ENCODE peak calls at places on chromosomes 4 and X, in four cellular contexts. N is heart left ventricle, W is breast epithelium, V is A549. M is an unnamed sample. For H3K4me1, the result is how much of the 10 kb centered on the place peaks cover.

GRCh38 chr4:100806988-100807387 is 289.2 kb upstream of the EMCN start:
- DNase-seq in N (no peak), W (no peak), V (no peak), M (no peak)

GRCh38 chr4:16496501-16496900 is 270.2 kb upstream of the TAPT1 start:
- DNase-seq in W (no peak), V (no peak), N (no peak), M (peak)

GRCh38 chrX:154016366-154017076 is 3.2 kb downstream of the IRAK1 start:
- DNase-seq in N (no peak), V (no peak), W (no peak), M (no peak)

GRCh38 chrX:129781134-129782014 is 1.6 kb downstream of the SASH3 start:
- DNase-seq in N (peak), W (peak), V (no peak), M (no peak)

GRCh38 chr4:103754844-103755243 is 35.1 kb upstream of the TACR3 start:
- DNase-seq in N (no peak), W (no peak), V (peak), M (peak)

GRCh38 chr4:1874207-1874606 is 3.0 kb downstream of the NSD2 start:
- DNase-seq in N (no peak), V (no peak), W (no peak), M (no peak)

GRCh38 chr4:93184093-93184492 is 644.5 kb upstream of the ATOH1 start:
- DNase-seq in W (no peak), N (no peak), V (no peak), M (no peak)

GRCh38 chr4:71595576-71596108 is 188.2 kb downstream of the GC start:
- DNase-seq in W (no peak), N (no peak), V (no peak), M (no peak)

GRCh38 chr4:2796261-2797187 is 3.6 kb downstream of the SH3BP2 start:
- DNase-seq in W (peak), N (peak), V (peak), M (no peak)

GRCh38 chr4:86959588-86960500 is 25.0 kb downstream of the AFF1 start:
- DNase-seq in V (no peak), W (no peak), N (no peak), M (peak)
- H3K4me1 ChIP-seq in V (half or more), W (under half), N (under half), M (half or more)

DNA sequence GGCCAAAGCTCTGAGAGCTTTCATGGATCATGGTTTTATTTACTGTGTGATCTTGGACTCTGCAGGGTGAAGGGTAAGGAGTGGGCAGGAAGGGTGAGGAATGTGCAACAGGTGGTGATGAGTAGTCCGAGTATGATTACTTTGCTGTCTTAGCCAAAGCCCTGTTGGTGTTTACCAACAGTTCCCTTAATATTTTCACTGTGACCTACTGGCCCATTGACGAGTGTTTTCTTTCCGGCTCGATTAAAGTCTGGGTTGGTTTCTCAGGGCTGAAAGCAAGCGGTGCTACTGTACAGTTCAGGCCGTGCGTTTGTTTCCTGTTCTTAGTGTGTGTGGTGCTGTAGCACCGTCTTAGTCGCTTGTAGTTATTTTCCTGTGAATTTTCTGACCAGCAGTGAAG is 2.6 kb downstream of the ARHGAP24 start:
- DNase-seq in W (no peak), N (no peak), V (peak), M (no peak)
- H3K27ac ChIP-seq in W (no peak), N (no peak), V (peak), M (no peak)

DNA sequence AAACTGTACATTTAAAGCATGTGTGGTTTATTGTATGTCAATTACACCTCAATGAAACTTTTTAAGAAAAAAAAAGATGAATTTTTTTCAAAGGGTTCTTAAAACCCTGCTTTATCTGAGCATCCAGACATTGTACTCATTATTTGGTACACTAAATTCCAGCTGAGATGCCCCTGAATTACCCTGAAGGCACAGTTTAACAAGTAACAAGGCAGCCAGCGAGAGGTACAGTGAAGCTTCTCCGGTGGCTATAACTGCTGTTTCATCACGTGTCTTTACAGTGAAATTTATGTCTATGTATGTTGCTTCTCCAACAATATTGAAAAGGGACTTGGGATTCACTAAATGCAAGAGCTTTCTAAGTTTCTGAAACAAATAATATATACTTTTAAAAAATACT is 15.8 kb downstream of the SLC7A11 start:
- DNase-seq in N (no peak), W (no peak), V (no peak), M (no peak)
- H3K4me1 ChIP-seq in N (under half), W (under half), V (half or more), M (half or more)

DNA sequence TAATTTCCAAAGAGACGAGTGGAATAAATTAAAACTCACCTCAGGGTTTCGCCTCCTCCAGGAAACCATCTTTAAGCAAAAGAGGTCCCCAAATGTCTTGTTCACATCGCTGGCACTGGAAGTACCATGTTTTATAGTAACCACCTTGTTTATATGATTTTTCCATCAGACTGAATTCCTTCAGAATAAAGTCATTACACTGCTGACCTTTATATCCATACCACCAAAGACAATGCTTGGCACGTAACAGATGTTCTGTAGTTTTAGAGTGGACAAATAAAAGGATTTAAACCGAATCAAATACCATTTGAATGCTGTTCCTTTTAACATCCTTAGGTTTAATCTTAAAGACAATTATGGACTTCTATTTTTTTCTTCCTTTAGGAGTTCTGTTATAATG is 4.7 kb downstream of the NUDT6 start:
- DNase-seq in V (peak), N (no peak), W (no peak), M (no peak)
- H3K27ac ChIP-seq in V (peak), N (no peak), W (no peak), M (no peak)

GRCh38 chr4:85776091-85776490 is 301.1 kb downstream of the ARHGAP24 start:
- DNase-seq in V (no peak), N (no peak), W (no peak), M (no peak)

GRCh38 chr4:85778809-85779124 is 303.8 kb downstream of the ARHGAP24 start:
- DNase-seq in W (no peak), N (no peak), V (no peak), M (no peak)

GRCh38 chr4:85776579-85776978 is 301.6 kb downstream of the ARHGAP24 start:
- DNase-seq in V (no peak), N (no peak), W (no peak), M (no peak)

GRCh38 chr4:85779165-85779564 is 304.2 kb downstream of the ARHGAP24 start:
- DNase-seq in W (no peak), V (no peak), N (no peak), M (no peak)

DNA sequence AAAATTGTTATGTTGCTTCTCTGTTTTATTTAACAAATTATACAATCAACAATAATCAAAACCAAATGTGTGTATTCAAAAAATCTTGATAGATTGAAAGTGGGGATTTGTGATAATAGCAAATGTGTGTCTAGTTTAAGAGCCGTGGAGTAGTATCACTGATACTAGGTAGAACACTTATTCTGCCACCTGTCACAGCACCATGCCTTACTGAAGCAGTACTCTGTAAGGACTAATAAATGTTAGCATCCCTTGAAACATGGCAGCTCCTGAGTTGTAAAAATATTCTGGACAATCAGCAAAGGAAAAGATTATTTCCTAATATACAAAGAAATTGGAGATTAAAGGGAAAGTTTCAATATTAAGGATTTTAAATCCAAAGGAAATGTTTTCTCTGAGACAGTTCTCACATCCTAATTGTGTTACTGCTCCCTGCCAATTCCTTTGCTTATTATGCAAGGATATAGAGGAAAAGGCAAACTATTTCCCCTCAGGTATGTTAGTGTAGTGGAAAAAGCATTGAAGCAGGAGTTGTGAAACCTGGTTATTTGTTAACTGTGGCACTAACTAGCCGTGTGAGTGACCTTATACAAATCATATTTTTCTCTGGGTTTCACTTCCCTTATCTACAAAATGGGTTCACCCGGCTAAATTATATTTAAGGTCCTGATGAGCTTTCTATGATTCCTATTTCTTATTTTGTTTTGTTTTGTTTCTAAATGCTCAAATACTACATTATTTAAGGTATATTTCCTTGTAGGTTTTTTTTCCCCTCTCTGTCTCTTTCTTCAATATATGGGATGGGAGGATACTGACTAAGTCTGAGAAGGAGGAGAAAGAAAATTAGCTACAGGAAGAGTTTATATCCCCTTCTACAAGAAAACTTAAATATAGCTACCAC is 303.2 kb downstream of the ARHGAP24 start:
- DNase-seq in N (no peak), V (no peak), W (no peak), M (no peak)
- H3K4me1 ChIP-seq in N (under half), V (under half), W (under half), M (under half)

DNA sequence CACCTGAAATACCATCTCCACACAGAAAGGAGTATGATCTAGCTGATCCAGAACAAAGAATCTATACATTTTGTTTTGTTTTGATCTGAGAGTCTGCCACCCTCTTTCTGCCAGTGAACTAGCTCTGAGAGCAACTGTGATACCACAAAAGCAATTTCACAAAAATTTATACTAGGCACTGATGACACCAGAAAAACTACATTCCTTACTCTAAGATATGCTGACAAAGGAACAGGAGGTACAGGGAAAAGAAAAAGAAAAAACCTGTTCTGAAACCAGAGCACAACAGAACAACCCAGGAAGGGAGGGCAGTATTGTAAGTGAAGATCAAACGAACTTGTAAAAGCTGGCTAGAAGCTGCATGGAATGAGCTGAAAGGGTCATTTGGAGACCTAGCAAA is 32.0 kb downstream of the AMOT start:
- DNase-seq in W (no peak), V (no peak), N (no peak), M (no peak)
- H3K27ac ChIP-seq in W (peak), V (no peak), N (no peak), M (no peak)

GRCh38 chrX:73829890-73830466 is 267.0 kb downstream of the CHIC1 start:
- DNase-seq in N (no peak), V (no peak), W (no peak), M (no peak)

GRCh38 chrX:73826996-73827395 is 264.0 kb downstream of the CHIC1 start:
- DNase-seq in V (no peak), W (no peak), N (no peak), M (no peak)

GRCh38 chrX:73828080-73828720 is 265.2 kb downstream of the CHIC1 start:
- DNase-seq in V (no peak), N (no peak), W (no peak), M (no peak)

GRCh38 chrX:73825569-73825968 is 262.6 kb downstream of the CHIC1 start:
- DNase-seq in V (no peak), N (no peak), W (no peak), M (no peak)

DNA sequence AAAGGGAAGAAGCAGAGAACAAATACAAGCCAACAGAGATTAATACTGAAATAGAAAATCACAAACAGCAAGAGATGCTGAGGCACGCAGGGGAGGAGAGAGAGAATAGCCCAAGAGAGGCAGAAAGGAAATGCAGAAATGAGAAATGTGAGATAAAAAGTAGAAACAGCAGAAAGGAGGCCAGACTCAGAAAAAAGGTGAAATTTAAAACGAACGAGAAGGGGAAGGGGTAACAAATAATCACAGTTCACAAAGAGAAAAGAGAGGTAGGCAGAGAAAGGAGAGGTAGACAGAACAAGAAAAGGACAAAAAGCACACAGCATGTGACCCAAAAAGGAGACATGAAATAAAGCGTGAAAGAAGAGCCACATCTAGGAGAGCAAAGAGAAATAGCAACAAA is 264.4 kb downstream of the CHIC1 start:
- DNase-seq in N (no peak), W (no peak), V (no peak), M (no peak)
- H3K4me1 ChIP-seq in N (under half), W (under half), V (under half), M (under half)

GRCh38 chr4:174084542-174084941 is 198.9 kb downstream of the FBXO8 start:
- DNase-seq in N (no peak), V (no peak), W (no peak), M (peak)
- H3K27ac ChIP-seq in N (no peak), V (no peak), W (no peak), M (no peak)